ENCODE peak calls at places on chromosomes 6 and 20, in five cellular contexts. R is fibroblast of lung; T is uterus; N is adrenal gland; F is CD8-positive, alpha-beta T cell. J is an unnamed sample.

GRCh38 chr20:15100506-15101160 is 763.2 kb upstream of the FLRT3 start:
- DNase-seq in R (peak; percentile 8), T (no peak), N (no peak), F (no peak), J (no peak)

GRCh38 chr6:122803056-122803695 is 14.1 kb downstream of the SMPDL3A start:
- DNase-seq in R (peak; percentile 63), T (no peak), N (peak; percentile 16), F (no peak), J (no peak)

GRCh38 chr20:58652606-58653303 is 1.7 kb downstream of the STX16 start:
- DNase-seq in R (peak; percentile 33), T (no peak), N (no peak), F (no peak), J (no peak)

GRCh38 chr6:44201638-44202303 is 15.0 kb upstream of the MYMX start:
- DNase-seq in R (no peak), T (no peak), N (no peak), F (no peak), J (no peak)

GRCh38 chr6:73854998-73855718 is 159.2 kb downstream of the CD109 start:
- DNase-seq in R (peak; percentile 48), T (no peak), N (peak; percentile 11), F (peak; percentile 27), J (no peak)

GRCh38 chr6:67285770-67286495 is 1349.1 kb upstream of the ADGRB3 start:
- DNase-seq in R (peak; percentile 18), T (no peak), N (no peak), F (no peak), J (no peak)

GRCh38 chr6:75437451-75438185 is 56.0 kb downstream of the FILIP1 start:
- DNase-seq in R (peak; percentile 86), T (no peak), N (no peak), F (no peak), J (no peak)

GRCh38 chr20:57856658-57857057 is 146.8 kb upstream of the PMEPA1 start:
- DNase-seq in R (no peak), T (no peak), N (no peak), F (no peak), J (peak; percentile 35)

GRCh38 chr6:158879180-158879579 is 60.0 kb upstream of the EZR start:
- DNase-seq in R (peak; percentile 92), T (no peak), N (no peak), F (no peak), J (no peak)

GRCh38 chr6:120005292-120005976 is 655.9 kb upstream of the MAN1A1 start:
- DNase-seq in R (no peak), T (no peak), N (no peak), F (no peak), J (no peak)

GRCh38 chr6:158222066-158222465 is 53.9 kb downstream of the GTF2H5 start:
- DNase-seq in R (no peak), T (no peak), N (no peak), F (no peak), J (no peak)

DNA sequence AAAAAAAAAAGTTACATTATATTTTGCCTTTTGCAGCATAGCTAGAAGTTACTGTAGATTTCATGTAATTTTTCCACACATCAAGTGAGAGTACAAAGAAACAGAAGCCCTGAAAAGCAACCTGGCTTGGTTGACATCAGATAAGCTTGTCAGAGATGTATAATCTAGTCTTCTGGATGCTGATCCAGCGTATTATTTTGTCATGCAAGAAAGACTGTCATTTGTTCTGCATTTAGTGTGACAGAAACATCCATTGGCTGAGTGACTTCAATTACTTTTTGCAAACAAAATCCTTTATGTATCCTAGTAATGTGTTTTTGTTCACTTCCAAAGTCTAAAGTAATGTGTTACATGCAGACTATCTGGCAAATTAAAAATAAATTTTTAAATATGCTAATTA is 75.3 kb downstream of the FAM83B start:
- DNase-seq in R (no peak), T (no peak), N (no peak), F (no peak), J (no peak)
- TF ChIP-seq CTCF in R (no peak), T (no peak), N (no peak), F (no peak), J (no peak)

DNA sequence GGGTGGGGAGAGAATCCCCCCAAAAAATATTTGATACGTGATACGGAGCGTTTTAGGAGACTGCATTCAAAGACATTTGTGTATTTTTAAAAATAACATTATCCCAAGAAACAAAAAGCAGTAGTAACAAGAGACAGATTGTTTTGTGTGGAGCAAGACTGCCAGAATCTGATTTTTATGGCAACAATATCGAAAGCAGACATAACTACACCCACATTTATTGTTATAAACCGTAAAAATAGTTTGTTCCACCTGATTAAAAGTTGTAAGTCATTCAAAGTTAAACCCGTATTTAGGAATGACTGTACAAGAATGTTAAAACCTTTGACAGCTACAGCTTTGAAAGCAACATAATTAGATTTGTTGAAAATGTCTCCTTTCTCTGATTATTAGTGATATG is 2.6 kb downstream of the EYA4 start:
- DNase-seq in R (no peak), T (no peak), N (no peak), F (no peak), J (no peak)
- H3K4me3 ChIP-seq in R (peak overlapping the region; percentile 78), T (no peak overlapping the region), N (no peak overlapping the region), F (no peak overlapping the region), J (no peak overlapping the region)

DNA sequence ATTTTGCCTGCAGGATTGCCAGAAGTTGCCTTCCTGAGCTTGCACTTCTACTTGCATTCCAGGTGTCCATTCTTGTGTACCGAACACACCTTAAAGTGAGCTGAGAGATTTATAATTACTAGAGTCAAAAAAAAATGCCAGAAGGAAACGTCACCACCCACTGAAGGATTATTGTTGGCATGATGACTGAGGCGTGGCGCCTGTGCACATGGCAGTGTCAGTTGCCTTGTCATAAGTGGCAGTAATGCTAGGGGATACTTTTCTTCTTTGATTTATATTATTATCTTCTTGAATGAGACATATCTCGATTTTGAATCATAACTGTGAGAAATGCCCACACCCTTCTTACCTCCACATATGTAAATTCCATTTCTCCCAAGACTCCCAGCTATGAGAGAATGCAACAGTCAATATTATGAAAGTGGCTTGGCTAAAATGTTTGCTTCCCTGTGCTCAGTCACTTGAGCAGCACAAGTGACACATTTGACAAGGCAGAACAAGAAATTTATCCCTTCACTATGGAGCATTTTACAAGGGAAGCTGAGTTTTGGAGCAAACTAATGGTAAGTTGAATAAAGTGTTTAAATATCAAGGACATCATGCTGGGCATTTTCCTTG is 149.5 kb upstream of the SASH1 start:
- DNase-seq in R (peak; percentile 80), T (no peak), N (no peak), F (no peak), J (no peak)
- H3K27ac ChIP-seq in R (no peak overlapping the region), T (no peak overlapping the region), N (no peak overlapping the region), F (no peak overlapping the region), J (peak overlapping the region; percentile 67)

GRCh38 chr6:111580826-111581505 is 24.7 kb downstream of the TRAF3IP2 start:
- DNase-seq in R (no peak), T (no peak), N (no peak), F (no peak), J (no peak)
- TF ChIP-seq CTCF in R (no peak), T (no peak), N (no peak), F (no peak), J (no peak)

GRCh38 chr20:50731930-50732690 is 730 bp downstream of the PARD6B start:
- DNase-seq in R (no peak), T (no peak), N (no peak), F (peak; percentile 6), J (no peak)
- H3K4me3 ChIP-seq in R (peak overlapping the region; percentile 41), T (peak overlapping the region; percentile 44), N (peak overlapping the region; percentile 90), F (peak overlapping the region; percentile 81), J (peak overlapping the region; percentile 80)

GRCh38 chr20:23112595-23112994 is 26.5 kb upstream of the CD93 start:
- DNase-seq in R (no peak), T (no peak), N (no peak), F (no peak), J (no peak)

GRCh38 chr20:23116301-23117089 is 30.4 kb upstream of the CD93 start:
- DNase-seq in R (peak; percentile 7), T (no peak), N (peak; percentile 82), F (no peak), J (no peak)

GRCh38 chr20:23115823-23116222 is 29.7 kb upstream of the CD93 start:
- DNase-seq in R (no peak), T (no peak), N (peak; percentile 61), F (no peak), J (no peak)

GRCh38 chr20:23114018-23114417 is 27.9 kb upstream of the CD93 start:
- DNase-seq in R (no peak), T (no peak), N (peak; percentile 69), F (no peak), J (no peak)

DNA sequence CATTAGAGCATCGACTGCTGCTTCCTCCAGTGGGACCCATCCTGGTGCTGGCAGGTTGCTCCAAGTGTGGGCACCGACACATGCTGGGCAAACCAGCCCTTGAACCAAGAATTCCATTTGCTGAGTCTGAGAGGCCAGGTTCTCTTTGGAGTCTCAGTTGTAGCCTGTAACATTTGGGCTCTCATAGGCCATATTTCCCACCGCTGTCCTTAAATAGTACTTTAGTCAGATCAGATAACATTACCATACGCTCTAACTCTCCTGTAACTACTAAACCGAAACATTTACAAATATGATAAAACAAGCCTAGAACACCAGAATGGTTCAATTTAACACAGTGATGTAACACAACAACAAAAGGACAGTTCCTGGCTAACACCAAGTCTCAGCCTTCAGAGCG is 28.3 kb upstream of the CD93 start:
- DNase-seq in R (no peak), T (no peak), N (no peak), F (no peak), J (no peak)
- H3K27ac ChIP-seq in R (no peak overlapping the region), T (no peak overlapping the region), N (peak overlapping the region; percentile 26), F (no peak overlapping the region), J (peak overlapping the region; percentile 52)

J was measured in coronary artery.